ENCODE peak calls at places on chromosomes 7 and 10, in seven cellular contexts. C is stimulated activated effector memory CD8-positive, alpha-beta T cell treated with anti-CD3 and anti-CD28 coated beads, Interleukin-12 subunit alpha, Interleukin-12 subunit beta, amount 100 ng/mL, for 72 hours; H is DMS153; E is AG09309; T is effector CD4-positive, alpha-beta T cell; U is Caki2; X is HS-27A. J is an unnamed sample.

GRCh38 chr10:117241541-117242462 is 888 bp downstream of the SLC18A2 start:
- DNase-seq in C (no peak), H (no peak), E (no peak), T (no peak), U (no peak), X (no peak), J (no peak)

GRCh38 chr10:76298329-76298728 is 866.9 kb downstream of the LRMDA start:
- DNase-seq in C (no peak), H (no peak), E (no peak), T (no peak), U (no peak), X (no peak), J (no peak)

GRCh38 chr10:83343676-83344075 is 795.6 kb upstream of the GHITM start:
- DNase-seq in C (no peak), H (no peak), E (peak; percentile 16), T (no peak), U (no peak), X (no peak), J (no peak)

GRCh38 chr10:98555011-98555619 is 108.4 kb upstream of the HPS1 start:
- DNase-seq in C (no peak), H (peak; percentile 79), E (no peak), T (no peak), U (no peak), X (no peak), J (no peak)

GRCh38 chr7:6530626-6531491 is 20.4 kb downstream of the GRID2IP start:
- DNase-seq in C (peak; percentile 76), H (no peak), E (no peak), T (peak; percentile 30), U (no peak), X (no peak), J (no peak)

GRCh38 chr10:28984431-28984830 is 304.4 kb upstream of the LYZL1 start:
- DNase-seq in C (no peak), H (peak; percentile 36), E (peak; percentile 72), T (no peak), U (peak; percentile 86), X (peak; percentile 29), J (peak; percentile 89)

GRCh38 chr7:38506756-38507155 is 124.4 kb downstream of the AMPH start:
- DNase-seq in C (no peak), H (no peak), E (peak; percentile 51), T (no peak), U (no peak), X (no peak), J (no peak)

GRCh38 chr7:149454750-149455149 is 6.1 kb downstream of the ZNF777 start:
- DNase-seq in C (no peak), H (no peak), E (no peak), T (no peak), U (no peak), X (no peak), J (peak; percentile 7)

GRCh38 chr10:117374506-117375359 is 507 bp downstream of the PDZD8 start:
- DNase-seq in C (peak; percentile 68), H (no peak), E (no peak), T (peak; percentile 5), U (no peak), X (no peak), J (peak; percentile 51)

GRCh38 chr7:47482013-47482761 is 99.7 kb downstream of the TNS3 start:
- DNase-seq in C (no peak), H (no peak), E (peak; percentile 74), T (no peak), U (peak; percentile 92), X (peak; percentile 78), J (no peak)

GRCh38 chr10:66215005-66215404 is 710.8 kb upstream of the LRRTM3 start:
- DNase-seq in C (no peak), H (no peak), E (no peak), T (no peak), U (no peak), X (no peak), J (no peak)

GRCh38 chr7:43211276-43211675 is 98.8 kb downstream of the HECW1 start:
- DNase-seq in C (no peak), H (no peak), E (no peak), T (no peak), U (no peak), X (no peak), J (no peak)

GRCh38 chr10:127928021-127928806 is 21.3 kb downstream of the PTPRE start:
- DNase-seq in C (no peak), H (no peak), E (no peak), T (no peak), U (peak; percentile 22), X (no peak), J (no peak)